ENCODE peak calls at places on chromosomes 16 and 17, in eight cellular contexts. T, C, E, F, V, B, K and Q are unnamed samples.

GRCh38 chr17:63429766-63430165 is 16.3 kb downstream of the CYB561 start:
- DNase-seq in T (no peak), C (no peak), E (no peak), F (no peak), V (no peak), B (no peak), K (no peak), Q (no peak)

GRCh38 chr17:65359016-65359415 is 202.4 kb downstream of the AXIN2 start:
- DNase-seq in T (no peak), C (no peak), E (no peak), F (no peak), V (no peak), B (peak; percentile 83), K (no peak), Q (no peak)

GRCh38 chr17:66304304-66305174 is 2.1 kb downstream of the PRKCA start:
- DNase-seq in T (peak; percentile 20), C (no peak), E (peak; percentile 59), F (peak; percentile 16), V (no peak), B (peak; percentile 33), K (no peak), Q (no peak)

GRCh38 chr17:74520790-74521480 is 10.3 kb downstream of the CD300LB start:
- DNase-seq in T (no peak), C (no peak), E (no peak), F (peak; percentile 85), V (no peak), B (no peak), K (no peak), Q (no peak)

GRCh38 chr17:66494023-66494803 is 191.8 kb downstream of the PRKCA start:
- DNase-seq in T (no peak), C (no peak), E (no peak), F (peak; percentile 65), V (no peak), B (peak; percentile 89), K (no peak), Q (no peak)

GRCh38 chr16:11781773-11782172 is 15.3 kb downstream of the ZC3H7A start:
- DNase-seq in T (no peak), C (no peak), E (peak; percentile 7), F (no peak), V (no peak), B (peak; percentile 91), K (peak; percentile 76), Q (peak; percentile 81)

GRCh38 chr16:24984101-24984500 is 31.1 kb downstream of the ARHGAP17 start:
- DNase-seq in T (no peak), C (no peak), E (no peak), F (no peak), V (no peak), B (no peak), K (no peak), Q (no peak)

GRCh38 chr17:13114601-13115024 is 96.8 kb upstream of the ELAC2 start:
- DNase-seq in T (no peak), C (no peak), E (peak; percentile 31), F (peak; percentile 1), V (peak; percentile 49), B (peak; percentile 6), K (peak; percentile 2), Q (no peak)

GRCh38 chr17:73722163-73722562 is 77.9 kb upstream of the SDK2 start:
- DNase-seq in T (no peak), C (no peak), E (peak; percentile 60), F (no peak), V (no peak), B (no peak), K (peak; percentile 94), Q (no peak)